ENCODE peak calls at places on chromosome 4, in four cellular contexts. T is GM13976, J is NCI-H748 treated with DMSO at 0.1 percent for 48 hours, F is T-cell. L is an unnamed sample.

GRCh38 chr4:6492861-6493667 is 20.6 kb upstream of the PPP2R2C start:
- DNase-seq in F (no peak), T (peak), J (no peak), L (no peak)

GRCh38 chr4:6773106-6773505 is 9.4 kb upstream of the KIAA0232 start:
- DNase-seq in F (no peak), T (no peak), J (no peak), L (no peak)

GRCh38 chr4:152258804-152259708 is 276.8 kb downstream of the FBXW7 start:
- DNase-seq in F (no peak), T (no peak), J (no peak), L (peak)

GRCh38 chr4:148283665-148284064 is 158.5 kb downstream of the NR3C2 start:
- DNase-seq in F (no peak), J (no peak), T (no peak), L (no peak)

GRCh38 chr4:9893329-9894108 is 112.1 kb downstream of the DRD5 start:
- DNase-seq in J (no peak), F (no peak), T (no peak), L (no peak)

GRCh38 chr4:108249397-108249796 is 80.7 kb upstream of the LEF1 start:
- DNase-seq in T (no peak), J (no peak), F (no peak), L (no peak)

GRCh38 chr4:138916763-138917162 is 98.8 kb upstream of the NOCT start:
- DNase-seq in J (no peak), T (no peak), F (no peak), L (peak)

GRCh38 chr4:140943887-140944515 is 187.8 kb upstream of the TBC1D9 start:
- DNase-seq in F (no peak), T (no peak), J (no peak), L (no peak)

GRCh38 chr4:31185014-31185585 is 464.9 kb downstream of the PCDH7 start:
- DNase-seq in T (no peak), F (no peak), J (no peak), L (no peak)

GRCh38 chr4:95066011-95066410 is 308.3 kb downstream of the BMPR1B start:
- DNase-seq in T (no peak), J (no peak), F (no peak), L (no peak)

L was measured in NCI-H1417.